ENCODE peak calls at places on chromosomes 7 and 10, in ten cellular contexts. V is Calu3; K is MCF 10A; Z is activated B cell treated with CpG ODN at 0.5 μM for 24 hours; X is transverse colon; I is fibroblast of the aortic adventitia; M is Peyer's patch; D is cardiac fibroblast; J is upper lobe of right lung; T is CD8-positive, alpha-beta T cell. W is an unnamed sample.

GRCh38 chr10:119496282-119496681 is 46.2 kb downstream of the RGS10 start:
- DNase-seq in X (no peak), V (no peak), J (no peak), K (no peak), M (no peak), T (no peak), Z (no peak), I (no peak), D (no peak), W (no peak)

GRCh38 chr10:22321156-22321711 is 335 bp downstream of the BMI1 start:
- DNase-seq in I (peak), J (peak), M (peak), V (peak), T (no peak), X (peak), K (peak), Z (peak), D (peak), W (no peak)

GRCh38 chr10:102404361-102405107 is 9.0 kb downstream of the NFKB2 start:
- DNase-seq in M (no peak), D (no peak), Z (no peak), J (no peak), T (no peak), V (no peak), X (no peak), I (no peak), K (no peak), W (no peak)

GRCh38 chr10:49596493-49596809 is 13.7 kb upstream of the SLC18A3 start:
- DNase-seq in X (no peak), T (no peak), I (no peak), K (no peak), D (no peak), J (no peak), V (no peak), Z (no peak), M (no peak), W (no peak)

GRCh38 chr10:80146918-80147317 is 14.4 kb downstream of the PLAC9 start:
- DNase-seq in D (no peak), M (no peak), Z (no peak), K (no peak), X (no peak), I (no peak), V (no peak), J (no peak), T (no peak), W (no peak)

GRCh38 chr7:2811476-2812118 is 32.5 kb downstream of the GNA12 start:
- DNase-seq in T (no peak), J (peak), M (no peak), Z (no peak), D (peak), X (no peak), K (peak), I (peak), V (no peak), W (no peak)

GRCh38 chr7:106179256-106179655 is 67.1 kb upstream of the SYPL1 start:
- DNase-seq in J (no peak), T (no peak), K (no peak), V (no peak), I (no peak), D (no peak), M (no peak), X (no peak), Z (no peak), W (no peak)

GRCh38 chr10:29946614-29946952 is 112.8 kb downstream of the JCAD start:
- DNase-seq in V (no peak), I (no peak), D (no peak), Z (no peak), M (no peak), K (no peak), T (no peak), X (no peak), J (no peak), W (no peak)

GRCh38 chr10:97673736-97674525 is 13.1 kb downstream of the AVPI1 start:
- DNase-seq in T (no peak), K (peak), I (peak), M (no peak), X (no peak), D (peak), V (no peak), J (no peak), Z (no peak), W (no peak)

GRCh38 chr7:77565917-77566316 is 28.8 kb downstream of the PTPN12 start:
- DNase-seq in V (no peak), D (peak), I (peak), T (no peak), Z (no peak), J (no peak), M (no peak), X (no peak), K (peak), W (peak)

GRCh38 chr10:125551247-125551646 is 131.7 kb downstream of the TEX36 start:
- DNase-seq in I (no peak), X (no peak), J (no peak), Z (no peak), T (no peak), K (no peak), D (no peak), V (no peak), M (no peak), W (no peak)

GRCh38 chr10:576130-576465 is 113.4 kb downstream of the DIP2C start:
- DNase-seq in J (no peak), D (peak), Z (no peak), T (no peak), K (no peak), X (no peak), M (no peak), V (no peak), I (peak), W (peak)

GRCh38 chr7:132249591-132249971 is 326.7 kb downstream of the PLXNA4 start:
- DNase-seq in X (peak), V (peak), T (no peak), D (peak), Z (no peak), I (peak), K (peak), J (no peak), M (no peak), W (peak)

GRCh38 chr10:131219584-131219886 is 92.0 kb downstream of the TCERG1L start:
- DNase-seq in I (no peak), V (no peak), K (no peak), D (no peak), J (no peak), Z (no peak), M (no peak), X (no peak), T (no peak), W (no peak)

GRCh38 chr7:154299736-154300135 is 247.5 kb downstream of the DPP6 start:
- DNase-seq in K (no peak), M (no peak), T (no peak), I (no peak), Z (no peak), J (no peak), V (no peak), X (no peak), D (no peak), W (no peak)

GRCh38 chr7:1666779-1667565 is 3.1 kb upstream of the ELFN1 start:
- DNase-seq in Z (peak), D (no peak), J (peak), X (no peak), V (peak), I (no peak), K (no peak), T (no peak), M (peak), W (no peak)

GRCh38 chr7:137591444-137591843 is 247.9 kb upstream of the PTN start:
- DNase-seq in Z (no peak), J (no peak), K (peak), T (no peak), M (no peak), I (peak), X (no peak), D (peak), V (no peak), W (peak)

GRCh38 chr7:104985259-104985617 is 28.8 kb upstream of the KMT2E start:
- DNase-seq in M (no peak), X (no peak), T (no peak), I (no peak), Z (no peak), D (no peak), K (no peak), J (no peak), V (no peak), W (no peak)

GRCh38 chr10:126147866-126148578 is 240.3 kb downstream of the ADAM12 start:
- DNase-seq in V (no peak), T (no peak), X (no peak), M (no peak), J (no peak), I (peak), D (peak), Z (no peak), K (peak), W (no peak)

GRCh38 chr10:73786512-73786885 is 1.1 kb downstream of the ZSWIM8 start:
- DNase-seq in K (no peak), V (no peak), I (no peak), M (no peak), T (no peak), X (no peak), D (no peak), Z (no peak), J (no peak), W (no peak)

GRCh38 chr7:131502810-131503545 is 53.5 kb downstream of the PODXL start:
- DNase-seq in I (peak), J (no peak), V (no peak), M (no peak), X (no peak), K (peak), Z (no peak), D (peak), T (no peak), W (no peak)

GRCh38 chr10:131857156-131858117 is 43.4 kb upstream of the PPP2R2D start:
- DNase-seq in Z (no peak), I (no peak), X (no peak), M (peak), K (no peak), J (peak), D (no peak), T (no peak), V (no peak), W (no peak)

GRCh38 chr10:132960651-132961419 is 18.5 kb upstream of the CFAP46 start:
- DNase-seq in I (no peak), V (no peak), T (no peak), X (no peak), Z (no peak), D (no peak), K (no peak), J (peak), M (peak), W (no peak)

GRCh38 chr10:85557077-85557476 is 809.5 kb downstream of the GRID1 start:
- DNase-seq in J (no peak), K (peak), I (no peak), M (no peak), V (no peak), T (no peak), Z (no peak), D (peak), X (no peak), W (peak)

GRCh38 chr7:12212051-12212485 is 974 bp downstream of the TMEM106B start:
- DNase-seq in Z (no peak), K (peak), D (peak), J (no peak), T (no peak), I (peak), X (no peak), V (peak), M (no peak), W (peak)

GRCh38 chr7:119964640-119965542 is 308.1 kb upstream of the KCND2 start:
- DNase-seq in T (no peak), I (peak), D (peak), K (no peak), Z (no peak), V (no peak), J (no peak), X (no peak), M (no peak), W (no peak)

GRCh38 chr7:411677-412312 is 107.9 kb downstream of the PDGFA start:
- DNase-seq in J (no peak), I (no peak), M (peak), D (no peak), V (no peak), T (no peak), X (no peak), K (no peak), Z (peak), W (no peak)

GRCh38 chr7:15305002-15305600 is 256.7 kb downstream of the AGMO start:
- DNase-seq in I (peak), M (no peak), T (no peak), X (peak), K (peak), J (no peak), Z (no peak), V (peak), D (peak), W (peak)

GRCh38 chr7:148804343-148805234 is 79.5 kb downstream of the EZH2 start:
- DNase-seq in T (no peak), Z (no peak), D (no peak), K (no peak), I (no peak), J (no peak), X (no peak), M (no peak), V (no peak), W (no peak)

GRCh38 chr7:117021366-117021765 is 68.1 kb downstream of the ST7 start:
- DNase-seq in J (no peak), T (no peak), Z (no peak), V (no peak), K (no peak), I (no peak), D (no peak), M (no peak), X (no peak), W (no peak)

GRCh38 chr10:123995461-123996131 is 97.8 kb downstream of the CHST15 start:
- DNase-seq in J (peak), V (peak), M (no peak), D (peak), T (no peak), K (peak), I (peak), X (peak), Z (peak), W (peak)

GRCh38 chr10:23630880-23631279 is 192.0 kb downstream of the OTUD1 start:
- DNase-seq in M (no peak), Z (no peak), J (no peak), D (no peak), T (no peak), K (no peak), X (no peak), I (peak), V (no peak), W (no peak)

GRCh38 chr10:14330390-14331071 is at the start of gene FRMD4A:
- DNase-seq in I (no peak), Z (no peak), T (no peak), D (no peak), V (no peak), K (no peak), M (no peak), J (no peak), X (no peak), W (no peak)

GRCh38 chr10:16777473-16778370 is 39.5 kb downstream of the RSU1 start:
- DNase-seq in I (peak), Z (no peak), J (no peak), V (peak), K (peak), M (no peak), T (no peak), X (no peak), D (peak), W (peak)

GRCh38 chr7:30727061-30727945 is 24.6 kb upstream of the INMT start:
- DNase-seq in X (peak), Z (no peak), V (no peak), K (no peak), M (no peak), D (no peak), T (peak), I (peak), J (peak), W (no peak)

GRCh38 chr10:14556285-14556956 is 218.3 kb downstream of the FAM107B start:
- DNase-seq in K (no peak), I (peak), D (no peak), J (no peak), V (peak), T (no peak), M (no peak), X (peak), Z (no peak), W (no peak)

GRCh38 chr7:151844080-151844827 is 32.7 kb downstream of the PRKAG2 start:
- DNase-seq in M (no peak), T (no peak), D (peak), J (peak), I (peak), V (peak), Z (no peak), X (no peak), K (peak), W (peak)

DNA sequence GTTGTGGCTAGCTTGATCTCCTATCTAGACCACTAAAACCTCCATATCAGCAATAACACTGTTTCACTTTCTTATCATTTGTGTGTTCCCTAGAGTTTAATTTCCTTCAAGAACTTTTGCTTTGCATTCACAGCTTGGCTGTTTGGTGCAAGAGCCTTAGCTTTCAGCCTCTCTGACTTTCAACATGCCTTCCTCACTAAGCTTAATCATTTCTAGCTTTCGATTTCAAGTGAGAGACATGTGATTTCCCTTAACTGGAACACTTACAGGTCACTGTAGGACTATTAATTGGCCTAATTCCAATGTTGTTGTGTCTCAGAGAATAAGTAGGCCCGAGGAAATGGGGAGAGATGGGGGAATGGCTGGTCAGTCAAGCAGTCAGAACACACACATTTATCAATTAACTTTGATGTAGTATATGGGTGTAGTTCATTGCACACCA is 10.6 kb upstream of the BPGM start:
- DNase-seq in T (no peak), V (no peak), Z (no peak), D (peak), K (no peak), M (no peak), X (no peak), I (peak), J (no peak), W (no peak)
- TF ChIP-seq CTCF in T (no peak), V (no peak), Z (no peak), D (no peak), K (no peak), M (no peak), X (no peak), I (no peak), J (no peak), W (no peak)

DNA sequence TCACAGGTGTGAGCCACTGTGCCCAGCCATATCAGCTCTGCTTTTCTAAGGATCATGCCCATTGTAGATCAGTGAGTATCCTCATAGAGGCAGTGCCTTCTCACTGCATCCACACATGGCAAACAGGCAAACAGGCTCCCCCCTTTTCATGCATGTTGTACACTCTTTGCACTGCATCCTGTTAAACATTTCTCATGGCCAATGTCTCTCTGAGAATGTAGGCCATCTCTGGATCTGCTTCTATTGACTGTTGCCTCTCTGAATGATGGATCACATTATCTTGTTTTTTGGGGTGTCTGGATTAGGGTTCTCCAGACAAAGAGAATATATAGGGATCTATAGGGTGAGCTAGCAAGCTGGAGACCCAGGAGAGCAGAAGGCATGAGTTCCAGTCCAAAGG is 13.1 kb upstream of the PPIA start:
- DNase-seq in I (no peak), V (no peak), X (no peak), J (no peak), M (no peak), T (no peak), Z (no peak), D (no peak), K (no peak), W (no peak)
- TF ChIP-seq CTCF in I (no peak), V (no peak), X (no peak), J (no peak), M (no peak), T (no peak), Z (no peak), D (no peak), K (no peak), W (no peak)

DNA sequence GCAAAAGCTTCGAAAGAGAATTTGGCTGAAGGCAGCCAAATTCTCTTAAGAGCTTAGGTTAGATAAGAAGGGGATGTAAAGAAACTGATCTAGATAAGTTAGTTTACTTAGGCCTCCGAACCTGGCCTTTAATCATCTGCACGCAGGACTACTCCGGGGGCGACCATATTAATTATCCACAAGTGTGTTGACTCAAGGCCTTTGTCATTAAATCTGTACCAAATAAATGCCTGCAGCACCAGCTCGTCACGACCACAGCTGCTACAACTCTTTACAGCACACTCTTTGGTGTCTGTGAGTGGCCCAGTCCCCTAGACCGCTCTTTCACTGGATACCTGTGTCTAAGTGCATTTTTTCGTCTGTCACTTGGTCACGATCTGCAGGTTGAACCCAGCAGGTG is 69.8 kb upstream of the LSM8 start:
- DNase-seq in I (no peak), J (no peak), X (no peak), K (no peak), M (no peak), T (no peak), D (no peak), V (no peak), Z (no peak), W (no peak)
- TF ChIP-seq CTCF in I (no peak), J (no peak), X (no peak), K (no peak), M (no peak), T (no peak), D (no peak), V (no peak), Z (no peak), W (no peak)

DNA sequence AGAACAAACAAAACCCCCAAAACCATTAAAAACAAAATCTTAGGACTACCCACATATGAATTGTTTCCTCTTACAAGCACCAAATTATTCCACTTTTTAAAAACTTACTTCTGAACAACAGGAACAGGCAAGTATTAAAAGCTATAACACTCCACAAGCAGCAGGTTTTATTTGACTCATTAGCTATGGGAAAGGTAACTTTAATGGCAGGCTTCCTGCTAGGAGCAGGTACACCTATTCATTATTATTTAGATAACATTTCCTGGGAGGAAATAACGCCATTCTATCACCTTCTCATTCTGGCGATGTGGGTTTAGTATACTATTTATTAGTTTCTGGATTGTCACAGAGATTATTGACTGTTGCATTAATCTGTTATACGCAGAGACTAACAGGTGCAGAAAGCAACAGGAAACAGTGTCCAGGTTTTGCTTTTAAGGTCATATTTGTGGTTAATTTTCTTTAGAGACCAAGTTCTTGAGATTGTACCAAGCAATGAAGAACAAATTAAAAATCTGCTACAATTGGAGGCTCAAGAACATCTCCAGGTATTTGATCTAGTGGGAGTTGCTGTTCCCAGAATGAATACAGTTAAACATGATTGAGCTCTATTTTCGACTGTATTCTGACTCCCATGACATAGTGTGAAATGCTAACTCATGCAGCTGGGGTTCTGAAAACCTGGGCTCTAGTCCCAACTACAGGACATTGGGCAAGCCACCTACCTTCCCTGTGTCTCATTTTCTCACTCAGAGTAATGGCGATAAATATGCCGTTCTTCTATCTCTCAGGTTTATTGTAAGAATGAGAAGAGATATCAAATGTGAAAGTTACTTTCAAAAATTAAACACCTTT is 2.0 kb downstream of the CPA2 start:
- DNase-seq in X (no peak), V (no peak), T (no peak), M (no peak), I (no peak), J (no peak), D (no peak), Z (no peak), K (no peak), W (no peak)
- TF ChIP-seq CTCF in X (no peak), V (no peak), T (no peak), M (no peak), I (no peak), J (no peak), D (no peak), Z (no peak), K (no peak), W (no peak)

DNA sequence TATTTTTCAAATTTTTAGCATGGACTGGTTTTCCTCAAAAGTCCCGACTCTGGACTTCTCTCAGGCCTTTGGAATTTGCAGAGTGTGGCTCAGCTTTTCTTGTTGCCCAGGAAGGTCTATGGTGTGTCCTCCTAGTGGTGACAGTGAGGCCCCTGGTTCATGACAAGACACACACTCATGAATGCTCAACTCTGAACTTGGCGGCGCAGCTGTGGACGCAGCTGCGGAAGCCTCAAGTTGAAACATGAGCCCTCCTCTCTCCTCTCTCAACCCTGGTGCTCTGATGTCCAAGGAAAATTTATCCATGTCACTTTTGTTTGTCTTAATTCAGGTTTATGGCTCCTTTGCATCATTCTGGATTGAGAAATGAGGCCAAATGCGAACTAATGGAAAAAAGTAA is 183.9 kb downstream of the HECW1 start:
- DNase-seq in Z (no peak), K (no peak), I (no peak), D (no peak), M (no peak), V (no peak), T (no peak), J (no peak), X (no peak), W (no peak)
- TF ChIP-seq CTCF in Z (no peak), K (no peak), I (no peak), D (peak), M (no peak), V (no peak), T (no peak), J (no peak), X (no peak), W (no peak)

W was measured in RWPE1.